ENCODE peak calls at places on chromosomes 6 and 20, in six cellular contexts. Q is right lobe of liver, Y is left lung, U is aorta, J is lower lobe of right lung, A is psoas muscle. W is an unnamed sample.

GRCh38 chr6:143952947-143953346 is 55.1 kb downstream of the PLAGL1 start:
- ATAC-seq in A (no peak), Q (no peak), Y (peak; percentile 82), J (peak; percentile 65), U (no peak), W (no peak)

GRCh38 chr6:150547511-150548222 is 52.0 kb upstream of the PLEKHG1 start:
- ATAC-seq in Q (peak; percentile 66), U (no peak), J (no peak), Y (no peak), A (no peak), W (no peak)

GRCh38 chr20:4666001-4666470 is 55.7 kb upstream of the PRND start:
- ATAC-seq in A (no peak), Y (peak; percentile 52), U (no peak), J (peak; percentile 69), Q (peak; percentile 52), W (no peak)

GRCh38 chr6:89596484-89596883 is 42.1 kb downstream of the LYRM2 start:
- ATAC-seq in J (peak; percentile 56), Q (no peak), Y (peak; percentile 38), U (no peak), A (no peak), W (no peak)

GRCh38 chr6:16533721-16534136 is 227.5 kb downstream of the ATXN1 start:
- ATAC-seq in Y (no peak), J (no peak), Q (no peak), A (peak; percentile 57), U (no peak), W (no peak)

GRCh38 chr6:135522975-135523692 is 25.6 kb upstream of the AHI1 start:
- ATAC-seq in U (no peak), A (no peak), Q (peak; percentile 95), Y (peak; percentile 37), J (peak; percentile 24), W (no peak)

GRCh38 chr6:147227770-147228320 is 23.6 kb downstream of the STXBP5 start:
- ATAC-seq in Q (no peak), J (no peak), Y (no peak), A (no peak), U (no peak), W (no peak)

GRCh38 chr20:24670341-24670821 is 201.0 kb downstream of the SYNDIG1 start:
- ATAC-seq in J (no peak), A (no peak), Y (no peak), Q (no peak), U (no peak), W (no peak)

GRCh38 chr6:12543953-12544352 is 172.6 kb upstream of the PHACTR1 start:
- ATAC-seq in Y (no peak), Q (no peak), A (no peak), U (no peak), J (no peak), W (no peak)

GRCh38 chr20:48489046-48489463 is 338.7 kb downstream of the PREX1 start:
- ATAC-seq in Y (no peak), Q (no peak), A (no peak), U (no peak), J (no peak), W (no peak)

GRCh38 chr6:4790158-4790899 is 14.1 kb downstream of the CDYL start:
- ATAC-seq in A (no peak), U (no peak), Y (no peak), J (no peak), Q (no peak), W (no peak)

GRCh38 chr6:116120430-116120829 is 5.5 kb downstream of the COL10A1 start:
- ATAC-seq in Y (no peak), Q (no peak), J (no peak), A (no peak), U (no peak), W (no peak)

GRCh38 chr6:165001502-165002157 is 307.8 kb downstream of the C6orf118 start:
- ATAC-seq in A (no peak), Q (no peak), U (no peak), J (no peak), Y (no peak), W (no peak)

GRCh38 chr6:44858998-44859397 is 469.1 kb upstream of the RUNX2 start:
- ATAC-seq in J (no peak), Q (no peak), A (no peak), Y (no peak), U (no peak), W (no peak)

GRCh38 chr20:38764563-38765355 is 16.5 kb downstream of the ACTR5 start:
- ATAC-seq in J (no peak), Q (peak; percentile 95), A (no peak), Y (peak; percentile 90), U (peak; percentile 66), W (no peak)

GRCh38 chr6:52549428-52549827 is 27.4 kb downstream of the TRAM2 start:
- ATAC-seq in Q (no peak), J (no peak), Y (no peak), A (no peak), U (no peak), W (no peak)

GRCh38 chr20:33826270-33826897 is 15.2 kb downstream of the CHMP4B start:
- ATAC-seq in J (peak; percentile 47), Q (peak; percentile 78), A (no peak), Y (peak; percentile 41), U (no peak), W (no peak)

GRCh38 chr20:33825340-33826269 is 14.5 kb downstream of the CHMP4B start:
- ATAC-seq in J (no peak), Y (peak; percentile 24), Q (peak; percentile 74), U (no peak), A (no peak), W (no peak)

GRCh38 chr20:33827629-33828325 is 16.6 kb downstream of the CHMP4B start:
- ATAC-seq in Y (peak; percentile 72), A (no peak), Q (no peak), U (no peak), J (peak; percentile 57), W (no peak)

GRCh38 chr20:33828326-33828834 is 17.2 kb downstream of the CHMP4B start:
- ATAC-seq in U (no peak), Y (no peak), A (peak; percentile 74), Q (no peak), J (no peak), W (no peak)

DNA sequence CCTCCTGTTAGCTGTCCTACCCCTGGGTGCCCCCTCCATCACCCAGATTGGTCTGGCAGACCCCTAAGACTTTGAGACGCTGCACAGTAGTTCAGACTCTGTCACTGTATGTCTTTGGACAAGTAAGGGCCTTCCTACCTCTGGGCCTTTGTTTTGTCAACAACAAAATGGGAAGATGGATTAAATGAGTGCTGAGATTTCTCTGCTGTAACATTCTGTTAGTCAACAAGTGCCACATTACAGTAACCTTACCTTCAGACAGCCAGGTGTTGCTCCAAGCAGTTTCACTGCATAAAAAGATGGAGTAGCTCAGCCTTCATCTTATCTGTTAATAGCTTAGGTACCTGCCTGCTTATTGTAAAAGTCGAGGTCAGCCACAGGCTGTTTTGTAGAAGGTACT is 16.0 kb downstream of the CHMP4B start:
- ATAC-seq in J (no peak), Q (no peak), U (no peak), A (no peak), Y (no peak), W (no peak)
- H3K4me1 ChIP-seq in J (peaks cover 71% of the 10 kb centered on the region), Q (peaks cover 45% of the 10 kb centered on the region), U (peaks cover 10% of the 10 kb centered on the region), A (peaks cover 83% of the 10 kb centered on the region), Y (peaks cover 82% of the 10 kb centered on the region), W (peaks cover 29% of the 10 kb centered on the region)

DNA sequence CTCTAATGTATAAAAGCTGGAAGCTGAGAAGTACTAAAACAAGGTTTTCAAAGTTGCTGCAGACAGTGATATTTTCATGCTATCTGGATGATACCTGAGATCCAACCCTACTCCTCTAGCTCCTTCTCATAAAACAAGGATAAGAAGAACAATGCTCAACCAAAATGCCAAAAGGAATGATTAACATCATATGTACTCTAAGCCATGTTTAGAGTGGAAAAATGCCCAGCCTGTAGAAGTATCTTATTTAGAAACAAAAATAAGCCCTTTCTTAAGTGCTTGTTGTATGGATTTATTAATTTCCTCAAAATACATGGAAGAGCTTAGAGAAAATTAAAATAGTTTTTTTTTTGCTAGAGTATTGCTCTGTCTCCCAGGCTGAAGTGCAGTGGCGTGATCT is 23.7 kb downstream of the ECHDC1 start:
- ATAC-seq in J (no peak), Y (no peak), A (no peak), U (no peak), Q (no peak), W (no peak)
- H3K4me1 ChIP-seq in J (no peaks in the 10 kb centered on the region), Y (peaks cover 15% of the 10 kb centered on the region), A (no peaks in the 10 kb centered on the region), U (no peaks in the 10 kb centered on the region), Q (no peaks in the 10 kb centered on the region), W (no peaks in the 10 kb centered on the region)

DNA sequence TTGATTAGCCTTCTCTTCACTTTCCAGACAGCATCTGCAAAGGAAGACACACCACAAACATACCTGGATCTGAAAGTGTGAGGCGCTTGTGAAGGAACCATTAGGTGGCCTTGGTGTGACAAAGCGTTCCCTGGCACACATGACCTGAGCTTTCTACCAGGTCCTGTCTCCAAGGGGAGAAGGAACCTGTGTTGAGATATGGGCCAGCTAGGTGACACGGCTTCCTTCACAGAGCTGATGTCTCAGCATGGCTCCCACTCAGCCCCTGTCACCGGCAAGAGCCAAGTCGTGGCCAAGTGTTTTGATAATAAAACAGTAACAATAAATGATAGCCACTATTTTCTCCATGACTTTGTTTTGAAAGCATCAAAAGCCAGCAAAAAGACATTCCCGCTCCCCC is 20.3 kb upstream of the TAGAP start:
- ATAC-seq in Y (no peak), A (no peak), U (no peak), J (no peak), Q (no peak), W (no peak)
- H3K4me1 ChIP-seq in Y (peaks cover 45% of the 10 kb centered on the region), A (no peaks in the 10 kb centered on the region), U (no peaks in the 10 kb centered on the region), J (peaks cover 21% of the 10 kb centered on the region), Q (peaks cover 6% of the 10 kb centered on the region), W (no peaks in the 10 kb centered on the region)

DNA sequence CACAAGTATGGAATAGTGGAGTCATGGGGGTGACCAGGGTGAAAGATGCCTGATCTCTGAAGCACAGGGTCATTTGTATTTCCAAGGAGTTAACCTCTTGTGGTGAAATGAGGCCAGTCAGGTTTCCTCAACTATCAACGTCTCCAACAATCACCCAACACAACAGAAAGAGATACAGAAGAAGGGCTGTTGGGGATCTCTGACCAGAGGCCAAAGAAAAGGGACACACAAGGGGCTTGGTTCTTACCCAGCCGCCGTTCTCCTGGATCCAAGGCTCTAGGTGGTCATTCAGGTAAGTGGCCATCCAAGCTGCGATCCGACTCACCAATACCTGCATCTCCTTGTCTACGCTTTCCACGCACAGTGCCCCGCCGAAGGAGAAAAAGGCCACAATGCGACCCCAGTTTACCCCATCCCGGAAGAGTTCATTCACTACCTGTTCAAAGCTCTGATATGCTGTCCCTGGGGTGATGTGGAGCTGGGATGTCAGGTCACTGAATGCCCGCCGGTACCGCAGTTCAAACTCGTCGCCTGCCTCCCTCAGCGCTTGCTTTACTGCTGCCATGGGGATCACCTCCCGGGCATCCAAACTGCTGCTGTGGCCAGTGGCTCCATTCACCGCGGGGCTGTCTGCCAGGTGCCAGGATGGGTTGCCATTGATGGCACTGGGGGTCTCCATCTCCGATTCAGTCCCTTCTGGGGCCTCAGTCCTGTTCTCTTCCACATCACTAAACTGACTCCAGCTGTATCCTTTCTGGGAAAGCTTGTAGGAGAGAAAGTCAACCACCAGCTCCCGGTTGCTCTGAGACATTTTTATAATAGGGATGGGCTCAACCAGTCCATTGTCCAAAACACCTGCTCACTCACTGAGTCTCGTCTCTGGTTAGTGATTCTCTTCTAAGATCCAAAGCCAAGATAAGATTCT is 998 bp downstream of the BCL2L1 start:
- ATAC-seq in J (no peak), U (no peak), A (no peak), Q (no peak), Y (no peak), W (no peak)
- H3K4me1 ChIP-seq in J (peaks cover 42% of the 10 kb centered on the region), U (no peaks in the 10 kb centered on the region), A (peaks cover 38% of the 10 kb centered on the region), Q (peaks cover 44% of the 10 kb centered on the region), Y (peaks cover 59% of the 10 kb centered on the region), W (peaks cover 2% of the 10 kb centered on the region)

GRCh38 chr20:49982346-49983122 is at the start of gene SNAI1:
- ATAC-seq in A (peak; percentile 92), Q (peak; percentile 86), J (peak; percentile 95), U (peak; percentile 79), Y (peak; percentile 94), W (peak; percentile 85)
- H3K4me1 ChIP-seq in A (peaks cover 40% of the 10 kb centered on the region), Q (peaks cover 19% of the 10 kb centered on the region), J (peaks cover 48% of the 10 kb centered on the region), U (no peaks in the 10 kb centered on the region), Y (peaks cover 58% of the 10 kb centered on the region), W (no peaks in the 10 kb centered on the region)